ENCODE peak calls at places on chromosomes 1 and 21, in nine cellular contexts. One of them, this sample, is unnamed.

GRCh38 chr1:227428803-227429202 is 110.5 kb upstream of the CDC42BPA start:
- DNase-seq in kidney tubule cell: peak; percentile 74
- DNase-seq in NCI-H460: peak; percentile 30
- DNase-seq in non-pigmented ciliary epithelial cell: no peak
- DNase-seq in coronary artery: no peak
- DNase-seq in activated naive CD4-positive, alpha-beta T cell: no peak
- DNase-seq in HCEC 1CT: no peak
- DNase-seq in IMR-90: peak; percentile 63
- DNase-seq in A172: peak; percentile 78
- DNase-seq in this sample: peak; percentile 76

GRCh38 chr1:242017580-242018233 is 18.8 kb upstream of the MAP1LC3C start:
- DNase-seq in kidney tubule cell: peak; percentile 57
- DNase-seq in NCI-H460: peak; percentile 81
- DNase-seq in non-pigmented ciliary epithelial cell: no peak
- DNase-seq in coronary artery: no peak
- DNase-seq in activated naive CD4-positive, alpha-beta T cell: no peak
- DNase-seq in HCEC 1CT: peak; percentile 47
- DNase-seq in IMR-90: peak; percentile 21
- DNase-seq in A172: peak; percentile 70
- DNase-seq in this sample: no peak

GRCh38 chr1:245220381-245220985 is 65.7 kb downstream of the KIF26B start:
- DNase-seq in kidney tubule cell: no peak
- DNase-seq in NCI-H460: no peak
- DNase-seq in non-pigmented ciliary epithelial cell: no peak
- DNase-seq in coronary artery: no peak
- DNase-seq in activated naive CD4-positive, alpha-beta T cell: no peak
- DNase-seq in HCEC 1CT: no peak
- DNase-seq in IMR-90: no peak
- DNase-seq in A172: no peak
- DNase-seq in this sample: no peak

GRCh38 chr1:151881479-151881878 is 27.8 kb downstream of the THEM4 start:
- DNase-seq in kidney tubule cell: no peak
- DNase-seq in NCI-H460: no peak
- DNase-seq in non-pigmented ciliary epithelial cell: no peak
- DNase-seq in coronary artery: no peak
- DNase-seq in activated naive CD4-positive, alpha-beta T cell: no peak
- DNase-seq in HCEC 1CT: peak; percentile 26
- DNase-seq in IMR-90: no peak
- DNase-seq in A172: no peak
- DNase-seq in this sample: no peak

GRCh38 chr1:34690269-34690668 is 64.6 kb upstream of the GJB5 start:
- DNase-seq in kidney tubule cell: peak; percentile 28
- DNase-seq in NCI-H460: no peak
- DNase-seq in non-pigmented ciliary epithelial cell: no peak
- DNase-seq in coronary artery: no peak
- DNase-seq in activated naive CD4-positive, alpha-beta T cell: no peak
- DNase-seq in HCEC 1CT: no peak
- DNase-seq in IMR-90: no peak
- DNase-seq in A172: no peak
- DNase-seq in this sample: no peak

GRCh38 chr1:198472123-198472522 is 68.4 kb downstream of the ATP6V1G3 start:
- DNase-seq in kidney tubule cell: no peak
- DNase-seq in NCI-H460: no peak
- DNase-seq in non-pigmented ciliary epithelial cell: no peak
- DNase-seq in coronary artery: no peak
- DNase-seq in activated naive CD4-positive, alpha-beta T cell: no peak
- DNase-seq in HCEC 1CT: no peak
- DNase-seq in IMR-90: no peak
- DNase-seq in A172: no peak
- DNase-seq in this sample: no peak

GRCh38 chr1:101295212-101295611 is 58.4 kb downstream of the S1PR1 start:
- DNase-seq in kidney tubule cell: peak; percentile 26
- DNase-seq in NCI-H460: no peak
- DNase-seq in non-pigmented ciliary epithelial cell: no peak
- DNase-seq in coronary artery: no peak
- DNase-seq in activated naive CD4-positive, alpha-beta T cell: no peak
- DNase-seq in HCEC 1CT: no peak
- DNase-seq in IMR-90: no peak
- DNase-seq in A172: no peak
- DNase-seq in this sample: no peak

GRCh38 chr1:51912881-51913280 is 34.4 kb upstream of the NRDC start:
- DNase-seq in kidney tubule cell: no peak
- DNase-seq in NCI-H460: no peak
- DNase-seq in non-pigmented ciliary epithelial cell: no peak
- DNase-seq in coronary artery: no peak
- DNase-seq in activated naive CD4-positive, alpha-beta T cell: no peak
- DNase-seq in HCEC 1CT: no peak
- DNase-seq in IMR-90: no peak
- DNase-seq in A172: no peak
- DNase-seq in this sample: no peak

GRCh38 chr21:44640761-44641160 is 3.6 kb downstream of the KRTAP10-10 start:
- DNase-seq in kidney tubule cell: no peak
- DNase-seq in NCI-H460: no peak
- DNase-seq in non-pigmented ciliary epithelial cell: no peak
- DNase-seq in coronary artery: no peak
- DNase-seq in activated naive CD4-positive, alpha-beta T cell: no peak
- DNase-seq in HCEC 1CT: no peak
- DNase-seq in IMR-90: no peak
- DNase-seq in A172: no peak
- DNase-seq in this sample: no peak

GRCh38 chr1:40817791-40818263 is 34.2 kb downstream of the KCNQ4 start:
- DNase-seq in kidney tubule cell: no peak
- DNase-seq in NCI-H460: no peak
- DNase-seq in non-pigmented ciliary epithelial cell: no peak
- DNase-seq in coronary artery: no peak
- DNase-seq in activated naive CD4-positive, alpha-beta T cell: no peak
- DNase-seq in HCEC 1CT: no peak
- DNase-seq in IMR-90: no peak
- DNase-seq in A172: no peak
- DNase-seq in this sample: no peak

GRCh38 chr1:228306275-228307217 is 98.7 kb downstream of the OBSCN start:
- DNase-seq in kidney tubule cell: no peak
- DNase-seq in NCI-H460: no peak
- DNase-seq in non-pigmented ciliary epithelial cell: no peak
- DNase-seq in coronary artery: peak; percentile 67
- DNase-seq in activated naive CD4-positive, alpha-beta T cell: no peak
- DNase-seq in HCEC 1CT: no peak
- DNase-seq in IMR-90: no peak
- DNase-seq in A172: no peak
- DNase-seq in this sample: no peak

GRCh38 chr1:45867697-45868346 is 64.4 kb downstream of the MAST2 start:
- DNase-seq in kidney tubule cell: no peak
- DNase-seq in NCI-H460: no peak
- DNase-seq in non-pigmented ciliary epithelial cell: no peak
- DNase-seq in coronary artery: no peak
- DNase-seq in activated naive CD4-positive, alpha-beta T cell: no peak
- DNase-seq in HCEC 1CT: no peak
- DNase-seq in IMR-90: no peak
- DNase-seq in A172: no peak
- DNase-seq in this sample: no peak

GRCh38 chr1:55631508-55631907 is 416.3 kb upstream of the USP24 start:
- DNase-seq in kidney tubule cell: no peak
- DNase-seq in NCI-H460: no peak
- DNase-seq in non-pigmented ciliary epithelial cell: no peak
- DNase-seq in coronary artery: no peak
- DNase-seq in activated naive CD4-positive, alpha-beta T cell: no peak
- DNase-seq in HCEC 1CT: peak; percentile 88
- DNase-seq in IMR-90: peak; percentile 69
- DNase-seq in A172: no peak
- DNase-seq in this sample: no peak

GRCh38 chr1:33429332-33429731 is 1.6 kb downstream of the PHC2 start:
- DNase-seq in kidney tubule cell: no peak
- DNase-seq in NCI-H460: no peak
- DNase-seq in non-pigmented ciliary epithelial cell: no peak
- DNase-seq in coronary artery: no peak
- DNase-seq in activated naive CD4-positive, alpha-beta T cell: no peak
- DNase-seq in HCEC 1CT: no peak
- DNase-seq in IMR-90: no peak
- DNase-seq in A172: no peak
- DNase-seq in this sample: no peak

GRCh38 chr1:231684333-231685244 is 58.0 kb downstream of the DISC1 start:
- DNase-seq in kidney tubule cell: no peak
- DNase-seq in NCI-H460: no peak
- DNase-seq in non-pigmented ciliary epithelial cell: no peak
- DNase-seq in coronary artery: no peak
- DNase-seq in activated naive CD4-positive, alpha-beta T cell: no peak
- DNase-seq in HCEC 1CT: no peak
- DNase-seq in IMR-90: peak; percentile 22
- DNase-seq in A172: peak; percentile 63
- DNase-seq in this sample: no peak

GRCh38 chr21:17989780-17990179 is 170.6 kb upstream of the C21orf91 start:
- DNase-seq in kidney tubule cell: no peak
- DNase-seq in NCI-H460: no peak
- DNase-seq in non-pigmented ciliary epithelial cell: no peak
- DNase-seq in coronary artery: no peak
- DNase-seq in activated naive CD4-positive, alpha-beta T cell: no peak
- DNase-seq in HCEC 1CT: no peak
- DNase-seq in IMR-90: no peak
- DNase-seq in A172: no peak
- DNase-seq in this sample: no peak

GRCh38 chr1:67850611-67851075 is 17.4 kb upstream of the GNG12 start:
- DNase-seq in kidney tubule cell: peak; percentile 97
- DNase-seq in NCI-H460: peak; percentile 54
- DNase-seq in non-pigmented ciliary epithelial cell: peak; percentile 75
- DNase-seq in coronary artery: peak; percentile 78
- DNase-seq in activated naive CD4-positive, alpha-beta T cell: no peak
- DNase-seq in HCEC 1CT: peak; percentile 87
- DNase-seq in IMR-90: peak; percentile 92
- DNase-seq in A172: peak; percentile 93
- DNase-seq in this sample: peak; percentile 81

This sample was measured in skeletal muscle cell.